ENCODE peak calls at places on chromosome 11, in five cellular contexts. C is GM12891, B is K562, P is H1, H is GM12878. R is an unnamed sample.

GRCh38 chr11:45643585-45643984 is 21.8 kb downstream of the CHST1 start:
- DNase-seq in C (no peak), B (no peak), P (no peak), H (no peak), R (no peak)

GRCh38 chr11:44659641-44660040 is 67.1 kb upstream of the TSPAN18 start:
- DNase-seq in C (no peak), B (no peak), P (no peak), H (no peak), R (no peak)

GRCh38 chr11:79312591-79313267 is 128.1 kb downstream of the TENM4 start:
- DNase-seq in C (no peak), B (no peak), P (no peak), H (no peak), R (no peak)

GRCh38 chr11:131889760-131890620 is 519.6 kb downstream of the NTM start:
- DNase-seq in C (no peak), B (no peak), P (no peak), H (no peak), R (no peak)

GRCh38 chr11:118634435-118635236 is 27.2 kb downstream of the PHLDB1 start:
- DNase-seq in C (no peak), B (peak), P (peak), H (no peak), R (no peak)

GRCh38 chr11:62245271-62245753 is 3.3 kb downstream of the SCGB1D2 start:
- DNase-seq in C (no peak), B (peak), P (peak), H (no peak), R (no peak)

GRCh38 chr11:7527029-7527428 is 13.2 kb downstream of the PPFIBP2 start:
- DNase-seq in C (no peak), B (no peak), P (no peak), H (no peak), R (no peak)

GRCh38 chr11:99739464-99740089 is 718.8 kb downstream of the CNTN5 start:
- DNase-seq in C (peak), B (peak), P (no peak), H (no peak), R (peak)

GRCh38 chr11:35477871-35478270 is 47.5 kb downstream of the PAMR1 start:
- DNase-seq in C (no peak), B (no peak), P (no peak), H (no peak), R (no peak)

GRCh38 chr11:117979481-117980211 is 6.5 kb upstream of the IL10RA start:
- DNase-seq in C (no peak), B (peak), P (peak), H (peak), R (no peak)

GRCh38 chr11:74739546-74740270 is 8.5 kb upstream of the CHRDL2 start:
- DNase-seq in C (peak), B (peak), P (no peak), H (no peak), R (peak)

GRCh38 chr11:84824624-84825023 is 802.5 kb downstream of the DLG2 start:
- DNase-seq in C (no peak), B (no peak), P (no peak), H (no peak), R (no peak)

GRCh38 chr11:116808262-116809175 is 14.6 kb downstream of the APOA4 start:
- DNase-seq in C (no peak), B (no peak), P (no peak), H (no peak), R (no peak)

GRCh38 chr11:4865855-4866254 is 15.8 kb upstream of the OR51T1 start:
- DNase-seq in C (no peak), B (no peak), P (no peak), H (no peak), R (no peak)

GRCh38 chr11:93775289-93775688 is 8.8 kb upstream of the MED17 start:
- DNase-seq in C (no peak), B (peak), P (peak), H (no peak), R (no peak)

GRCh38 chr11:113675565-113675964 is 30.5 kb downstream of the TMPRSS5 start:
- DNase-seq in C (no peak), B (no peak), P (no peak), H (no peak), R (no peak)

GRCh38 chr11:76598426-76598839 is 72.1 kb downstream of the LRRC32 start:
- DNase-seq in C (peak), B (peak), P (peak), H (peak), R (peak)

GRCh38 chr11:67281552-67282150 is 7.5 kb upstream of the ANKRD13D start:
- DNase-seq in C (no peak), B (no peak), P (no peak), H (no peak), R (no peak)

DNA sequence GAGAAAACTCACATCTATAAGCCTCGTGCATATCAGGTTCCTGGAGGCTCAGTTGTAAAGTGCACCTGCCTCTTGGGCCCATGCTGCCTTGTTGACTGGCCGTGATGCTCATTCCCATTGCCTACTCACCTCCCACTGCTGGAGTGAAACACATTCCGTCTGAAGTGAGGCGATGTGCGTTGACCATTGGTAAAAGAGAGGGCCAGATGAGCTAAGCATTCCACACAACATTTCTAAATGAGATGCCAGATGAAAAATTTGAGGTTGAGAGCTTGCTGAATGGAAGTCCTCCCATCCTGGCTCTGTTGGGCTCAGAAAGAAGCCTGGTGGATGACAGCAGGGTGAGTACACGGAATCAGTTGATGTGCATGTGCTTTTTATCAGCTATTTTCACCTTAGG is 8.6 kb upstream of the ADAMTS15 start:
- DNase-seq in C (no peak), B (no peak), P (no peak), H (no peak), R (no peak)
- TF ChIP-seq TAF1 in C (no peak), B (no peak), P (no peak), H (no peak), R (no peak)

GRCh38 chr11:86672007-86672621 is at the start of gene ME3:
- DNase-seq in C (peak), B (no peak), P (peak), H (no peak), R (peak)
- TF ChIP-seq POLR2AphosphoS5 in C (no peak), B (no peak), P (no peak), H (no peak), R (no peak)

DNA sequence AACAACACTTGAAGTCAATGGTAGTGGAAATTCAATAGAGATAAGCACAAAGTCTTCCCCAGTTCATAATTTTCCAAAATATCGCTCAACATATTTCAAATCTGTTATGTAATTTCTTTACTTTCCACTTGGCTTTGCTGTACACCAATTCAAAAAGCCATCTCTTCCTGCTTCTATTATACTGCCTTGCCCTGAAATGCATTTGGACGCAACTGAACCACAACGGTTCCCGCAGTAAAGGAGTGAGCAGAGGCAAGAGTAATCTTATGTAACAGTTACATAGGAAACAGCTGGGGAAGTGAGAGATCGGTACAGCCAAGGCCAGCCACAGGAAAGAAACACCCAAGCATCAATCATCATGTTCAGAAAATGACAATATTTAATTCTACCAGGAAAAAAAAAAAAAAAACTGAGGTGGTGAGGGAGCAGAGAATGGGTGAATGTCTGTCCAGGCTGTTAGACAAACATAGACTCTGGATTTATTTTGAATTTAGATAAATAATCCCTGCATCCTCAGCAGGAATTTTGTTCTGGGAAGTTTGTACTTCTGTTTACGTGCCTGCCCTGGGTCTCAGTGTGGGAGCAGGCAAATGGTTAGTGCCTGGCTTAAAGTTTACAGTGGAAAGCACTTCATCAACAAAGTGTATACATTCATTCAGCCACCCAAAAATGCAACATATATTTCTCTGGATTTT is 392.2 kb downstream of the ETS1 start:
- DNase-seq in C (peak), B (no peak), P (no peak), H (no peak), R (no peak)
- TF ChIP-seq POLR2A in C (no peak), B (no peak), P (no peak), H (no peak), R (no peak)

DNA sequence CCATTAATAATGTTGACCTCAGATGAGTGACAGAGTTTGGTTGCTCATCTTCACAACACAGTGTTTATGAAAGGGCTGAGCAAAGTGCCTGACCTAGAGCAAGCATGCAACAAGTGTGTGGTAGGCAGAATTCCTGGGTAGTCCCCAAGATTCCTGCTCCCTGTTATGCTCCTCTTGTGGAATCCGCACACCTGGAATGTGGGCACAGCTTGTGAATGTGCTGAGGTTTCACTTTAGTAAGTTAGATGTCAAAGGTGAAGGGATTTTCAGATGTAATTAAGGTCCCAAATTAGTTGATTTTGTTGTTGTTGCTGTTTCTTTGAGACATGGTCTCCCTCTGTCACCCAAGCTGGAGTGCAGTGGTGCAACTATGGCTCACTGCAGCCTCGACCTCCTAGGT is 20.7 kb upstream of the SPON1 start:
- DNase-seq in C (no peak), B (no peak), P (no peak), H (no peak), R (no peak)
- TF ChIP-seq TAF1 in C (no peak), B (no peak), P (no peak), H (no peak), R (no peak)